ENCODE peak calls at places on chromosomes 1 and 21, in seven cellular contexts. L, Z, Y, M, D, V and T are unnamed samples.

GRCh38 chr1:103582493-103582892 is 11.1 kb downstream of the AMY2B start:
- DNase-seq in M (no peak), V (no peak), L (no peak), Z (no peak), Y (no peak), D (no peak), T (no peak)

GRCh38 chr1:19643113-19643512 is 998 bp upstream of the NBL1 start:
- DNase-seq in D (no peak), M (peak; percentile 74), V (no peak), L (no peak), Y (no peak), Z (no peak), T (no peak)

GRCh38 chr1:154358519-154358918 is 33.2 kb downstream of the ATP8B2 start:
- DNase-seq in Z (no peak), V (no peak), Y (no peak), L (no peak), M (no peak), D (no peak), T (peak; percentile 19)

GRCh38 chr1:150558328-150558727 is 9.1 kb downstream of the ADAMTSL4 start:
- DNase-seq in Y (no peak), Z (no peak), M (no peak), D (no peak), L (no peak), V (no peak), T (no peak)

GRCh38 chr1:193121616-193122593 is at the start of gene CDC73:
- DNase-seq in L (peak; percentile 82), Y (peak; percentile 99), D (peak; percentile 99), V (peak; percentile 94), M (peak; percentile 98), Z (peak; percentile 90), T (peak; percentile 99)

GRCh38 chr1:200907611-200908097 is 13.0 kb downstream of the INAVA start:
- DNase-seq in V (no peak), M (no peak), Y (no peak), D (no peak), L (peak; percentile 67), Z (no peak), T (no peak)

GRCh38 chr1:35726814-35727433 is 8.2 kb upstream of the C1orf216 start:
- DNase-seq in Y (peak; percentile 62), M (no peak), L (no peak), D (peak; percentile 22), V (peak; percentile 48), Z (peak; percentile 27), T (no peak)

GRCh38 chr1:224137518-224137917 is 23.6 kb downstream of the FBXO28 start:
- DNase-seq in Z (no peak), M (no peak), D (no peak), L (no peak), Y (no peak), V (no peak), T (no peak)

GRCh38 chr1:180231506-180232420 is 1.7 kb downstream of the LHX4 start:
- DNase-seq in M (peak; percentile 48), D (no peak), V (no peak), Y (peak; percentile 41), L (peak; percentile 61), Z (no peak), T (no peak)

GRCh38 chr1:54750596-54750995 is 13.7 kb downstream of the PARS2 start:
- DNase-seq in Y (no peak), L (no peak), V (no peak), Z (no peak), D (no peak), M (no peak), T (no peak)

GRCh38 chr1:217135569-217135915 is 412.3 kb upstream of the ESRRG start:
- DNase-seq in M (no peak), Z (no peak), D (peak; percentile 27), V (no peak), L (no peak), Y (peak; percentile 69), T (peak; percentile 80)

GRCh38 chr21:39263372-39263771 is 50.1 kb downstream of the BRWD1 start:
- DNase-seq in Z (no peak), M (no peak), Y (no peak), V (no peak), L (no peak), D (no peak), T (no peak)

GRCh38 chr1:227774721-227775665 is 39.8 kb downstream of the SNAP47 start:
- DNase-seq in Z (peak; percentile 83), D (no peak), V (no peak), Y (no peak), M (no peak), L (no peak), T (no peak)

GRCh38 chr1:201016943-201017827 is 6.3 kb downstream of the KIF21B start:
- DNase-seq in Z (no peak), V (no peak), Y (no peak), L (no peak), D (no peak), M (no peak), T (no peak)

GRCh38 chr1:182280521-182280920 is 111.1 kb downstream of the GLUL start:
- DNase-seq in Z (no peak), M (no peak), Y (no peak), D (no peak), L (no peak), V (no peak), T (no peak)

GRCh38 chr1:17984510-17985085 is 123.0 kb upstream of the IGSF21 start:
- DNase-seq in L (no peak), Y (peak; percentile 64), V (peak; percentile 25), D (no peak), M (no peak), Z (peak; percentile 1), T (no peak)

GRCh38 chr1:227032396-227032795 is 92.3 kb downstream of the COQ8A start:
- DNase-seq in M (no peak), V (no peak), Z (no peak), L (no peak), Y (no peak), D (no peak), T (no peak)

GRCh38 chr1:32321712-32322291 is 14.2 kb downstream of the MARCKSL1 start:
- DNase-seq in D (no peak), Z (no peak), L (no peak), Y (no peak), V (no peak), M (no peak), T (no peak)

DNA sequence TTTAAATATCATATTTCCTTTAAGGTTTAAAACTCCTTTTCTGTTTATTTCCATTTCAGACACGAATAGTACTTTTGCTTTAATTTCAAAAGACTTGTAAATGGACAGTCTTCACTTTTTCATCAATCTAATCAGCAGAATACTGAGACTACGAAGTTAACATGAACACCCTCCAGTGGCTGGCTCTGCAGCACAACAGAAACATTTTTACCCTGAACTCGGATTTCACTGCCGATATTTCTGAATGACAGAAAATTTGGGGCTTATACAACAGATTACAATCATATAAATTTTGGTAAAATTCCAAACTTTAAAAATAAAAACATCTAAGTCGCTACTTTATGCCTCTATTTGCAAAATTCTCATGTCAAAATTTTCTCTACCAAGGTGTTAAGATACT is 86.2 kb downstream of the AKT3 start:
- DNase-seq in Y (no peak), Z (no peak), V (no peak), D (no peak), M (no peak), L (no peak), T (no peak)
- TF ChIP-seq CTCF in Y (no peak), Z (no peak), V (no peak), D (no peak), M (no peak), L (no peak), T (no peak)

GRCh38 chr1:9451086-9451485 is 88.2 kb upstream of the SLC25A33 start:
- DNase-seq in V (no peak), M (no peak), Z (no peak), D (no peak), Y (no peak), L (no peak), T (no peak)

GRCh38 chr1:9449106-9449627 is 90.1 kb upstream of the SLC25A33 start:
- DNase-seq in Z (peak; percentile 83), M (no peak), V (no peak), Y (no peak), L (no peak), D (no peak), T (no peak)

GRCh38 chr1:9447215-9447960 is 91.9 kb upstream of the SLC25A33 start:
- DNase-seq in Y (no peak), L (no peak), V (no peak), Z (no peak), M (no peak), D (no peak), T (no peak)

GRCh38 chr1:9449976-9450696 is 89.1 kb upstream of the SLC25A33 start:
- DNase-seq in V (no peak), M (peak; percentile 75), Z (no peak), Y (no peak), D (no peak), L (no peak), T (no peak)

DNA sequence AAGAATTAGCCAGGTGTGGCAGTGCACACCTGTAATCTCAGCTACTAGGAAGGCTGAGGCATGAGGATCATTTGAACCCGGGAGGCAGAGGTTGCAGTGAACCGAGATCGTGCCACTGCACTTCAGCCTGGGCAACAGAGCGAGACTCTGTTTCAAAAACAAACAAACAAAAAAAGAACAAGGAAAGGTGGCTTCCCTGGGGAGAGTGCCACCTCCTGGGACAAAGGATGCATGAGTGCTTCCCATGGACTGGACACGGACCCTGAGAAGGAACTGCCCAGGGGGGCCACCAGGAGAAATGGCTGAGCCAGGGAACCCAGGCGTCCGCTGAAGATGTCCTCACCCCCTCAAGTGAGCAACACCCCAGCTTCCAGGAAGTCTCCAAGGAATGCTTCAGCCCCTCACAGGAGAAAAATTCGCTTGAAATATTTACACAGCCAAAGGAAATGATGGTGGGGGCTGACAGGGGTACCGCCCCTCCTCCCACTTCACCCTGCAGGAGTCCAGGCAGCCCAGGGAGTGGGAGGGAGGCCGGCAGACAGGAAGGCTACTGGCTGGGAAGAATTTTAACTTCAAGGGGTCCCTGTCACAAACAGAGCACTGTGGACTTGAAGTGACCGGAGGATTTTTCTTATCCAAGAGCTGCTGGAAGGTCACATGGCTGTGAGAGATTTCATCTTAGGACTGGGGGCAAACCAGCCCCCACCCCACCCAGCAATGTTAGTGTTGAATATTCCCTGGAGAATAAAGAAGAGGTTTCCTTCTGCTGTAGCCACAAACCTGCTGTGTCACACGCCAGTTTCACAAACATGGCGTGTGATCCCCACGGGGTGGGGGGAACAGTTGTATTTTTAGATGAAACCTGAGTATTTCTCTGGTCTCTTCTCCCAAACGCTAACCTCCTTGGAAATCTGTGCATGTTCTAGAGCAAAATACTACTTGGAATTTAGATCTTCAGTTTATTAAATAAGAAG is 90.8 kb upstream of the SLC25A33 start:
- DNase-seq in D (no peak), L (no peak), Y (peak; percentile 38), Z (peak; percentile 41), V (no peak), M (no peak), T (no peak)
- TF ChIP-seq CTCF in D (peak; percentile 17), L (no peak), Y (no peak), Z (peak; percentile 11), V (no peak), M (no peak), T (peak; percentile 69)

DNA sequence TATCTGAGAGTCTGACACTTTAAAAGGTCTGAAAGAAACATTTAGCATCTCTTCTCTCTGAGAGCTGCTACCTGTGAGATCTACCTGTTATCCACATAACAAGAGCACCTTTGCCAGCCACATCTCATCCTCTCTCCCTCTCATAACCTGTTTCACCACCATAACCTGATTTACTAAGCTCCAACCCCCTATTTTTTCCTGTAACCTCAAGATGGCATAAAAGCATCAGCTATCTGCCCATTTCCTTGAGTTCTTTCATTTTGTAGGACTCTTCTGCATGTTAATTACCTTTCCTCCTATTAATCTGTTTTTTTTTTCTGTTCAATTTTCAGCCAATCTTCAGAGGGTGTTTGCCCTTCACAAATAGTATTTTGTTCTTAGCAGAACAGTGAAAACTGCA is 136.5 kb upstream of the KCNK1 start:
- DNase-seq in V (no peak), Z (no peak), L (no peak), M (no peak), Y (no peak), D (no peak), T (no peak)
- TF ChIP-seq CTCF in V (no peak), Z (no peak), L (no peak), M (no peak), Y (no peak), D (no peak), T (no peak)

GRCh38 chr1:52355847-52356505 is 10.0 kb downstream of the CC2D1B start:
- DNase-seq in Y (no peak), D (no peak), Z (no peak), V (no peak), M (no peak), L (no peak), T (no peak)
- TF ChIP-seq CTCF in Y (no peak), D (no peak), Z (no peak), V (no peak), M (no peak), L (no peak), T (no peak)